ENCODE peak calls at places on chromosomes 11 and 22, in nine cellular contexts. A is A549, C is ovary, T is H1, M is stomach, N is transverse colon, O is lower leg skin, I is sigmoid colon, X is endothelial cell of umbilical vein. D is an unnamed sample.

GRCh38 chr11:28384418-28384817 is 276.2 kb downstream of the METTL15 start:
- DNase-seq in X (no peak), T (no peak), C (no peak), A (peak), M (no peak), N (no peak), O (no peak), I (no peak), D (no peak)

GRCh38 chr22:20180245-20180630 is 29.4 kb upstream of the CCDC188 start:
- DNase-seq in A (no peak), C (no peak), O (no peak), I (no peak), M (no peak), X (no peak), T (no peak), N (no peak), D (no peak)

GRCh38 chr22:28864878-28865596 is 18.3 kb upstream of the ZNRF3 start:
- DNase-seq in I (no peak), M (no peak), X (no peak), C (no peak), T (no peak), N (no peak), O (no peak), A (no peak), D (no peak)

GRCh38 chr22:50691521-50691920 is 18.9 kb downstream of the SHANK3 start:
- DNase-seq in A (peak), N (peak), M (no peak), O (no peak), C (no peak), X (peak), T (peak), I (no peak), D (no peak)

GRCh38 chr11:14340721-14341120 is 18.3 kb downstream of the RRAS2 start:
- DNase-seq in I (no peak), N (no peak), T (no peak), X (no peak), A (no peak), M (no peak), O (no peak), C (no peak), D (no peak)

GRCh38 chr11:73242291-73243092 is 24.4 kb downstream of the P2RY2 start:
- DNase-seq in O (peak), T (peak), N (peak), X (peak), C (peak), I (peak), M (peak), A (peak), D (peak)

GRCh38 chr22:49392841-49393510 is 434.7 kb downstream of the BRD1 start:
- DNase-seq in T (no peak), A (no peak), O (peak), N (no peak), X (no peak), C (no peak), I (peak), M (no peak), D (no peak)

GRCh38 chr11:1276061-1276790 is 33.2 kb downstream of the TOLLIP start:
- DNase-seq in C (no peak), I (no peak), T (no peak), A (no peak), N (no peak), M (no peak), O (no peak), X (no peak), D (no peak)

GRCh38 chr11:117071344-117071787 is 26.9 kb downstream of the SIK3 start:
- DNase-seq in I (peak), X (peak), A (peak), M (peak), T (no peak), N (peak), O (no peak), C (no peak), D (no peak)

GRCh38 chr22:32761251-32761903 is 40.1 kb upstream of the TIMP3 start:
- DNase-seq in I (no peak), A (no peak), C (no peak), T (no peak), O (no peak), N (no peak), X (no peak), M (no peak), D (no peak)

GRCh38 chr22:45008853-45009751 is 703 bp downstream of the PHF21B start:
- DNase-seq in O (no peak), M (no peak), X (no peak), T (no peak), A (peak), I (no peak), N (no peak), C (peak), D (no peak)

GRCh38 chr11:57567512-57568329 is at the start of gene UBE2L6:
- DNase-seq in I (peak), C (peak), M (peak), O (peak), T (peak), N (peak), X (no peak), A (peak), D (peak)

GRCh38 chr11:81874627-81875026 is 859.0 kb downstream of the FAM181B start:
- DNase-seq in N (no peak), T (no peak), I (no peak), O (no peak), X (no peak), A (no peak), M (no peak), C (no peak), D (no peak)

GRCh38 chr11:46917109-46918086 is 952 bp downstream of the LRP4 start:
- DNase-seq in C (no peak), O (no peak), N (peak), X (no peak), T (no peak), I (peak), A (no peak), M (no peak), D (no peak)

GRCh38 chr22:35312198-35313059 is 12.7 kb downstream of the TOM1 start:
- DNase-seq in N (peak), C (peak), A (no peak), X (peak), T (no peak), I (peak), O (peak), M (no peak), D (no peak)

GRCh38 chr11:104830080-104830479 is 68.2 kb downstream of the CASP12 start:
- DNase-seq in M (no peak), I (no peak), N (no peak), X (peak), A (peak), T (no peak), O (no peak), C (no peak), D (no peak)

GRCh38 chr22:24823787-24824186 is 17.8 kb downstream of the SGSM1 start:
- DNase-seq in N (no peak), T (no peak), O (no peak), X (no peak), A (no peak), M (no peak), I (no peak), C (no peak), D (no peak)

GRCh38 chr22:24819487-24819886 is 13.5 kb downstream of the SGSM1 start:
- DNase-seq in I (no peak), C (no peak), X (no peak), T (no peak), N (no peak), M (no peak), O (no peak), A (no peak), D (no peak)

GRCh38 chr22:24822471-24822870 is 16.5 kb downstream of the SGSM1 start:
- DNase-seq in I (no peak), N (no peak), A (no peak), C (no peak), M (peak), T (no peak), X (no peak), O (no peak), D (no peak)

GRCh38 chr22:24816841-24817240 is 10.8 kb downstream of the SGSM1 start:
- DNase-seq in X (no peak), T (no peak), M (no peak), I (peak), A (no peak), O (no peak), C (no peak), N (peak), D (no peak)

DNA sequence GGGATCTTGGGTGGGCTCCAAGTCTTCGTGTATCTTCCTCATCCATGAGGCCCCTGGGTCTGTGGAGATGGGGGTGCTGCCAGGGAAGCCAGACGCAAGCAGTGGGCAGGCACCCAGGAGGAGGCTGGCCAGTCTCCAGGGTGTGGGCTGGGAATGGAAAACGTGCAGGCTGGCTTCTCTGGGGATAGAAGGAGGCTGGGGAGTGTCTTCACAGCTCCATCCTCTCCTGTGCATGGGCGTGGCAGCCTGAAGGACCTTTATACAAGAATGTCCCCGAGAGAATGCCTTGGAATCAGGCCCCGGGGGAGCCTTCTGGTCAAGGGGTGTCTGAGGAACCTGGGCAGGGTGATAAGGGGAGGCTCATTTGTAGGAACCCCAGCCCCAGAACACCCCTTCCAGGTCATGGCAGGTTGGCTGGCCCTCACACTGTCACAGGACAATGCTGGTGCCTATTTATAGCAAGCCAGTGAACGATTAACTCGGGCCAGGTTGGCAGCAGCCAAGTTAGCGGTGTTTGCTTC is 14.0 kb downstream of the SGSM1 start:
- DNase-seq in T (no peak), A (peak), M (peak), O (no peak), X (no peak), C (peak), N (peak), I (peak), D (no peak)
- TF ChIP-seq POLR2A in T (no peak), A (no peak), M (no peak), O (no peak), X (no peak), C (no peak), N (no peak), I (no peak), D (no peak)

GRCh38 chr22:31282748-31283468 is 9.4 kb downstream of the PIK3IP1 start:
- DNase-seq in N (no peak), T (no peak), O (peak), C (no peak), I (peak), X (no peak), M (no peak), A (no peak), D (no peak)
- TF ChIP-seq POLR2A in N (no peak), T (peak), O (no peak), C (no peak), I (no peak), X (no peak), M (no peak), A (no peak), D (no peak)

GRCh38 chr11:119093666-119093950 is 8.0 kb downstream of the DPAGT1 start:
- DNase-seq in T (no peak), C (no peak), X (no peak), A (no peak), N (no peak), O (no peak), I (no peak), M (no peak), D (no peak)

GRCh38 chr11:119093951-119094815 is 7.5 kb downstream of the DPAGT1 start:
- DNase-seq in M (peak), I (no peak), T (peak), O (peak), X (peak), A (no peak), N (peak), C (peak), D (no peak)

GRCh38 chr11:119092880-119093665 is 8.4 kb downstream of the HMBS start:
- DNase-seq in A (no peak), M (peak), N (no peak), O (no peak), X (peak), C (no peak), I (peak), T (no peak), D (no peak)

GRCh38 chr11:119094816-119095065 is 6.9 kb downstream of the DPAGT1 start:
- DNase-seq in O (peak), X (peak), A (no peak), C (peak), T (no peak), I (peak), M (peak), N (peak), D (no peak)

DNA sequence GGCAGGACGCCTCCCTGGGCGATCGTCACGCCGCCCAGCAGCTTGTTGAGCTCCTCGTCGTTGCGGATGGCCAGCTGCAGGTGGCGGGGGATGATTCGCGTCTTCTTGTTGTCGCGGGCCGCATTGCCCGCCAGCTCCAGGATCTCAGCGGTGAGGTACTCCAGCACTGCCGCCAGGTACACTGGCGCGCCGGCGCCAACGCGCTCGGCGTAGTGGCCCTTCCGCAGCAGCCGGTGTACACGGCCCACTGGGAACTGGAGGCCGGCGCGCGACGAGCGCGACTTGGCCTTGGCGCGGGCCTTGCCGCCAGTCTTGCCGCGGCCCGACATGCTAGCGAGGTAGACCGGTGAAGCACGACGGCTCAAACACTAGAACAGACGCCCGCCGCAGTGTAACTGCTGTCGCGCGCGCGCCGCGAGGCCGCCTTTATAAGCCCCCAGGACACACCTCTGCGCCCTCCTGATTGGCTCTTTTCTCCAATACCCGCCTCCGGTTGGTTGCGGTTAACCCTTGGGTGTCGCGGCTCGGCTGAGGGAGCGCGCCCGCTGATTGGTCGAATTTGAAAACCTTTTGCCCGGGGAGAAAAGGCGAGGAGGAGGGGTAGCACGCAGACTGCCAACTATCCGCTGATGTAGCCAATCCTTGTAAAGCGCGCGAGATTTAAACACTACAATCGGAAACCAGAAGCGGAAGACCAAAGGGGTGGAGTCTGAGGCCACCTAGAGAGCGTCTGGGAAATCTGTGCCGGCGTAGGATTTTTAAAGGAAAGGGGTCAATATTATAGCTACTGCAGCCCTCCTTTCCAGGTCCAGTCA is 6.4 kb downstream of the DPAGT1 start:
- DNase-seq in I (peak), C (peak), N (peak), T (peak), X (peak), M (peak), O (peak), A (peak), D (peak)
- TF ChIP-seq POLR2A in I (peak), C (peak), N (peak), T (peak), X (peak), M (no peak), O (no peak), A (peak), D (peak)

GRCh38 chr11:72038491-72038890 is 39.8 kb downstream of the IL18BP start:
- DNase-seq in I (peak), O (peak), T (no peak), M (peak), A (no peak), C (peak), N (peak), X (no peak), D (no peak)
- TF ChIP-seq POLR2A in I (peak), O (no peak), T (no peak), M (no peak), A (no peak), C (no peak), N (no peak), X (no peak), D (no peak)

DNA sequence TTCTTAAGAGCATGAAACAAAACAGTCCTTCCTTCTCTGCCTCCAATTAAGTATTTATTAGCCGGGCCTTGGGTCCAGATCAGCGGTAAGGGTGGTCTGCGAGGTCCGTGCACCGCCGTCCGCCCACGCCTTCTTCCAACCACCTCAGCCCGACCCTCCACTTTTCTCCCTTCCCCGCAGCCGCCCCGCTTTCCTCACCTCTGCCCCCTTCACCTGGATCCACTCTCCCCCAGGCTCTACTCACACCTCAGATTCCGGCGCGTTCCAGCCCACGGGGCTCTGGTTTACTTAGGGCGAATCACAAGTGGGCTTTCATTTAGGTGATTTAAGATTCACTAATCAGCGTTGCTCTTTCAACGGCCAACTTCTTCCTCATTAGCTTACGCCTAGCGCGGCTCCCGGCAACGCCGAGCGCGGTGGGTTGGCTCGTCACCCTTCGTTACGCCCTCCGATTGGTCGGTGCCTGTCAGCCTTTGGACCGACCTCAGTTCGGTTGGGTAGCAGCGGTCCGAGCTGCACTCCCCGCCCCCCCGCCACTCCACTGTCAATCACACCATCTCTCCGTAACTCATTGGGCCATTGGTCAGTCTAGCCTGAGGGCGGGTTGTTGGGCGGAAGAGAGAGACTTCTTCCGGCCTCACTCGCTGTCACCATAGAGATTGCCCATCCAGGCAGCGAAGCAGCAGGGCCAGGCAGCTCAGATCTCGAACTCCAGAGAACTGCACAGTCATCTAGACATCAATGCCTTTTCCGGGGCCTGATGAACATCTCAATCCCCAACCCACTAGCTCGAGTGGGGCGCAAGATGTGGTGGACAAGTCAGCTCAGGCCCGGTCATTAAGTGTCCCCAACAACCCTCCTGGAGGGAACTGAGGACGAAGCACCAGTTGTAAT is at the start of gene TMEM218:
- DNase-seq in O (peak), I (peak), M (peak), A (peak), N (peak), T (peak), C (peak), X (peak), D (peak)
- TF ChIP-seq POLR2A in O (no peak), I (no peak), M (no peak), A (peak), N (peak), T (no peak), C (peak), X (no peak), D (no peak)

GRCh38 chr11:132987936-132988335 is 544.4 kb downstream of the OPCML start:
- DNase-seq in A (no peak), T (no peak), I (no peak), O (no peak), M (no peak), X (no peak), N (no peak), C (no peak), D (no peak)

GRCh38 chr11:132992838-132993680 is 539.2 kb downstream of the OPCML start:
- DNase-seq in T (no peak), C (no peak), I (no peak), A (no peak), O (no peak), N (no peak), M (no peak), X (no peak), D (no peak)

GRCh38 chr11:132983289-132983688 is 549.0 kb downstream of the OPCML start:
- DNase-seq in I (no peak), C (no peak), T (no peak), M (no peak), X (no peak), A (no peak), O (no peak), N (no peak), D (no peak)

GRCh38 chr11:132982769-132983168 is 549.5 kb downstream of the OPCML start:
- DNase-seq in M (no peak), T (no peak), A (no peak), X (no peak), O (no peak), I (no peak), N (no peak), C (no peak), D (no peak)

DNA sequence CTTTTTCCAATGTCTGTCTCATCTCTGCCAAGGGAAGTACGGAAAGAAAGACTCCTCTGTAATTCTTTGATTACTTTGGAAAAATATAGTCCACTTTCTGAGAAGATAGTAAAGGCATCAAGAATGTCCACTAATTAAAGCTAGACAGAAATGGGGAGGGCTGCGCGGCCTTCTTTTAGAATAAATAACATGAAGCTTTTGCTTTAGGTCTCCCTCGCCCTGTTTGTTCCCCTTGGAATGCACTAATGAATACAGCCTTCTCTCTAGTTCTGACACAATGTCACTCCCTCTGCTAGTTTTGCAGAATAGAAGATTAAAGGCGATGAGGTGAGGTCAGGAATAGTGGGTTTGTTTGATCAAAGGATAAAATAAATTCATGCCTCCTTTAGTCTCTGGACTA is 543.9 kb downstream of the OPCML start:
- DNase-seq in A (no peak), T (no peak), M (no peak), X (no peak), O (no peak), N (no peak), I (no peak), C (no peak), D (no peak)
- TF ChIP-seq POLR2A in A (no peak), T (no peak), M (no peak), X (no peak), O (no peak), N (no peak), I (no peak), C (no peak), D (no peak)

GRCh38 chr11:119771210-119771770 is 42.3 kb upstream of the NECTIN1 start:
- DNase-seq in I (no peak), C (no peak), N (no peak), A (no peak), X (no peak), O (no peak), M (no peak), T (no peak), D (no peak)
- TF ChIP-seq POLR2A in I (no peak), C (no peak), N (no peak), A (no peak), X (no peak), O (no peak), M (no peak), T (no peak), D (no peak)

D was measured in H54.